ENCODE peak calls at places on chromosomes 3 and 15, in seven cellular contexts. One of them, this sample, is unnamed.

GRCh38 chr15:71044006-71044405 is 71.3 kb upstream of the THSD4 start:
- DNase-seq in B cell: no peak
- DNase-seq in foreskin fibroblast: peak; percentile 81
- DNase-seq in EL: peak; percentile 66
- DNase-seq in heart left ventricle: no peak
- DNase-seq in Kasumi-1: no peak
- DNase-seq in NCI-H187 treated with DMSO at 0.1 percent for 48 hours: no peak
- DNase-seq in this sample: no peak

GRCh38 chr15:41891946-41892345 is 1.9 kb downstream of the SPTBN5 start:
- DNase-seq in EL: no peak
- DNase-seq in heart left ventricle: peak; percentile 46
- DNase-seq in Kasumi-1: no peak
- DNase-seq in B cell: no peak
- DNase-seq in foreskin fibroblast: no peak
- DNase-seq in NCI-H187 treated with DMSO at 0.1 percent for 48 hours: no peak
- DNase-seq in this sample: no peak

GRCh38 chr3:170331143-170331542 is 26.4 kb upstream of the SKIL start:
- DNase-seq in Kasumi-1: no peak
- DNase-seq in heart left ventricle: no peak
- DNase-seq in foreskin fibroblast: no peak
- DNase-seq in EL: no peak
- DNase-seq in NCI-H187 treated with DMSO at 0.1 percent for 48 hours: no peak
- DNase-seq in B cell: no peak
- DNase-seq in this sample: peak; percentile 84

GRCh38 chr3:171906951-171907676 is 64.0 kb downstream of the TMEM212 start:
- DNase-seq in Kasumi-1: no peak
- DNase-seq in foreskin fibroblast: no peak
- DNase-seq in B cell: no peak
- DNase-seq in NCI-H187 treated with DMSO at 0.1 percent for 48 hours: no peak
- DNase-seq in heart left ventricle: no peak
- DNase-seq in EL: no peak
- DNase-seq in this sample: no peak

GRCh38 chr15:56981160-56981559 is 62.7 kb downstream of the TCF12 start:
- DNase-seq in Kasumi-1: no peak
- DNase-seq in EL: no peak
- DNase-seq in NCI-H187 treated with DMSO at 0.1 percent for 48 hours: no peak
- DNase-seq in foreskin fibroblast: no peak
- DNase-seq in B cell: no peak
- DNase-seq in heart left ventricle: no peak
- DNase-seq in this sample: no peak

GRCh38 chr3:156216216-156216615 is 95.8 kb downstream of the KCNAB1 start:
- DNase-seq in foreskin fibroblast: no peak
- DNase-seq in heart left ventricle: no peak
- DNase-seq in Kasumi-1: no peak
- DNase-seq in EL: no peak
- DNase-seq in NCI-H187 treated with DMSO at 0.1 percent for 48 hours: no peak
- DNase-seq in B cell: no peak
- DNase-seq in this sample: no peak

GRCh38 chr3:42265059-42265991 is 660 bp downstream of the CCK start:
- DNase-seq in foreskin fibroblast: no peak
- DNase-seq in NCI-H187 treated with DMSO at 0.1 percent for 48 hours: no peak
- DNase-seq in B cell: no peak
- DNase-seq in EL: no peak
- DNase-seq in Kasumi-1: no peak
- DNase-seq in heart left ventricle: no peak
- DNase-seq in this sample: no peak

GRCh38 chr3:178393833-178394232 is 142.4 kb upstream of the KCNMB2 start:
- DNase-seq in EL: peak; percentile 86
- DNase-seq in Kasumi-1: no peak
- DNase-seq in B cell: no peak
- DNase-seq in NCI-H187 treated with DMSO at 0.1 percent for 48 hours: no peak
- DNase-seq in heart left ventricle: no peak
- DNase-seq in foreskin fibroblast: peak; percentile 65
- DNase-seq in this sample: no peak

GRCh38 chr3:185746470-185746869 is 78.4 kb downstream of the IGF2BP2 start:
- DNase-seq in Kasumi-1: peak; percentile 83
- DNase-seq in NCI-H187 treated with DMSO at 0.1 percent for 48 hours: no peak
- DNase-seq in heart left ventricle: no peak
- DNase-seq in B cell: no peak
- DNase-seq in EL: no peak
- DNase-seq in foreskin fibroblast: no peak
- DNase-seq in this sample: no peak

GRCh38 chr3:31433679-31433992 is 99.1 kb upstream of the STT3B start:
- DNase-seq in B cell: no peak
- DNase-seq in EL: no peak
- DNase-seq in Kasumi-1: no peak
- DNase-seq in heart left ventricle: no peak
- DNase-seq in foreskin fibroblast: no peak
- DNase-seq in NCI-H187 treated with DMSO at 0.1 percent for 48 hours: no peak
- DNase-seq in this sample: no peak

GRCh38 chr15:89642106-89642505 is 13.2 kb downstream of the KIF7 start:
- DNase-seq in heart left ventricle: no peak
- DNase-seq in foreskin fibroblast: no peak
- DNase-seq in B cell: no peak
- DNase-seq in Kasumi-1: no peak
- DNase-seq in NCI-H187 treated with DMSO at 0.1 percent for 48 hours: no peak
- DNase-seq in EL: no peak
- DNase-seq in this sample: peak; percentile 13

GRCh38 chr3:108342829-108343478 is 46.6 kb downstream of the HHLA2 start:
- DNase-seq in B cell: no peak
- DNase-seq in EL: no peak
- DNase-seq in NCI-H187 treated with DMSO at 0.1 percent for 48 hours: no peak
- DNase-seq in foreskin fibroblast: peak; percentile 4
- DNase-seq in heart left ventricle: no peak
- DNase-seq in Kasumi-1: no peak
- DNase-seq in this sample: no peak

GRCh38 chr3:133487920-133488540 is 85.5 kb upstream of the CDV3 start:
- DNase-seq in B cell: peak; percentile 54
- DNase-seq in Kasumi-1: no peak
- DNase-seq in heart left ventricle: no peak
- DNase-seq in EL: peak; percentile 56
- DNase-seq in foreskin fibroblast: no peak
- DNase-seq in NCI-H187 treated with DMSO at 0.1 percent for 48 hours: no peak
- DNase-seq in this sample: no peak

GRCh38 chr15:40367038-40367672 is 9.1 kb downstream of the DISP2 start:
- DNase-seq in heart left ventricle: peak; percentile 94
- DNase-seq in foreskin fibroblast: no peak
- DNase-seq in B cell: no peak
- DNase-seq in Kasumi-1: no peak
- DNase-seq in EL: no peak
- DNase-seq in NCI-H187 treated with DMSO at 0.1 percent for 48 hours: no peak
- DNase-seq in this sample: peak; percentile 96

GRCh38 chr15:90839187-90840071 is 29.0 kb upstream of the FURIN start:
- DNase-seq in B cell: no peak
- DNase-seq in heart left ventricle: no peak
- DNase-seq in NCI-H187 treated with DMSO at 0.1 percent for 48 hours: no peak
- DNase-seq in foreskin fibroblast: no peak
- DNase-seq in EL: no peak
- DNase-seq in Kasumi-1: peak; percentile 92
- DNase-seq in this sample: peak; percentile 85

GRCh38 chr15:69160976-69161877 is 792 bp downstream of the GLCE start:
- DNase-seq in Kasumi-1: no peak
- DNase-seq in foreskin fibroblast: peak; percentile 21
- DNase-seq in NCI-H187 treated with DMSO at 0.1 percent for 48 hours: no peak
- DNase-seq in B cell: no peak
- DNase-seq in EL: peak; percentile 45
- DNase-seq in heart left ventricle: no peak
- DNase-seq in this sample: peak; percentile 29

GRCh38 chr3:52068055-52068704 is 11.8 kb upstream of the DUSP7 start:
- DNase-seq in Kasumi-1: no peak
- DNase-seq in NCI-H187 treated with DMSO at 0.1 percent for 48 hours: no peak
- DNase-seq in foreskin fibroblast: peak; percentile 68
- DNase-seq in B cell: no peak
- DNase-seq in heart left ventricle: no peak
- DNase-seq in EL: no peak
- DNase-seq in this sample: no peak

GRCh38 chr3:100329800-100330489 is 4.6 kb upstream of the NIT2 start:
- DNase-seq in EL: no peak
- DNase-seq in heart left ventricle: no peak
- DNase-seq in NCI-H187 treated with DMSO at 0.1 percent for 48 hours: no peak
- DNase-seq in foreskin fibroblast: no peak
- DNase-seq in Kasumi-1: no peak
- DNase-seq in B cell: no peak
- DNase-seq in this sample: no peak

GRCh38 chr15:78995921-78996780 is 51.3 kb upstream of the CTSH start:
- DNase-seq in B cell: no peak
- DNase-seq in foreskin fibroblast: no peak
- DNase-seq in Kasumi-1: no peak
- DNase-seq in NCI-H187 treated with DMSO at 0.1 percent for 48 hours: no peak
- DNase-seq in EL: no peak
- DNase-seq in heart left ventricle: no peak
- DNase-seq in this sample: no peak

GRCh38 chr3:133479895-133480669 is 80.2 kb downstream of the BFSP2 start:
- DNase-seq in heart left ventricle: no peak
- DNase-seq in Kasumi-1: no peak
- DNase-seq in EL: no peak
- DNase-seq in B cell: no peak
- DNase-seq in foreskin fibroblast: no peak
- DNase-seq in NCI-H187 treated with DMSO at 0.1 percent for 48 hours: no peak
- DNase-seq in this sample: no peak

GRCh38 chr15:91193059-91193715 is 93.1 kb downstream of the SV2B start:
- DNase-seq in EL: no peak
- DNase-seq in Kasumi-1: no peak
- DNase-seq in heart left ventricle: no peak
- DNase-seq in B cell: no peak
- DNase-seq in foreskin fibroblast: no peak
- DNase-seq in NCI-H187 treated with DMSO at 0.1 percent for 48 hours: no peak
- DNase-seq in this sample: no peak

GRCh38 chr3:12462159-12462962 is 21.9 kb upstream of the TSEN2 start:
- DNase-seq in B cell: no peak
- DNase-seq in Kasumi-1: no peak
- DNase-seq in EL: no peak
- DNase-seq in foreskin fibroblast: no peak
- DNase-seq in NCI-H187 treated with DMSO at 0.1 percent for 48 hours: no peak
- DNase-seq in heart left ventricle: no peak
- DNase-seq in this sample: no peak

GRCh38 chr3:152556731-152557254 is 278.1 kb upstream of the P2RY1 start:
- DNase-seq in B cell: no peak
- DNase-seq in foreskin fibroblast: peak; percentile 88
- DNase-seq in heart left ventricle: peak; percentile 62
- DNase-seq in EL: peak; percentile 44
- DNase-seq in NCI-H187 treated with DMSO at 0.1 percent for 48 hours: no peak
- DNase-seq in Kasumi-1: peak; percentile 63
- DNase-seq in this sample: no peak

GRCh38 chr3:167837430-167837829 is 101.9 kb downstream of the SERPINI1 start:
- DNase-seq in Kasumi-1: peak; percentile 41
- DNase-seq in heart left ventricle: no peak
- DNase-seq in EL: no peak
- DNase-seq in B cell: no peak
- DNase-seq in foreskin fibroblast: no peak
- DNase-seq in NCI-H187 treated with DMSO at 0.1 percent for 48 hours: no peak
- DNase-seq in this sample: no peak

GRCh38 chr3:195405646-195406045 is 37.2 kb downstream of the ACAP2 start:
- DNase-seq in NCI-H187 treated with DMSO at 0.1 percent for 48 hours: no peak
- DNase-seq in foreskin fibroblast: no peak
- DNase-seq in EL: no peak
- DNase-seq in Kasumi-1: no peak
- DNase-seq in heart left ventricle: no peak
- DNase-seq in B cell: no peak
- DNase-seq in this sample: no peak

GRCh38 chr15:62783303-62783957 is 259.1 kb upstream of the TPM1 start:
- DNase-seq in B cell: no peak
- DNase-seq in foreskin fibroblast: peak; percentile 83
- DNase-seq in heart left ventricle: no peak
- DNase-seq in Kasumi-1: no peak
- DNase-seq in EL: peak; percentile 85
- DNase-seq in NCI-H187 treated with DMSO at 0.1 percent for 48 hours: no peak
- DNase-seq in this sample: no peak

GRCh38 chr3:124859025-124859424 is 28.1 kb downstream of the ITGB5 start:
- DNase-seq in heart left ventricle: peak; percentile 67
- DNase-seq in B cell: no peak
- DNase-seq in foreskin fibroblast: peak; percentile 78
- DNase-seq in EL: peak; percentile 74
- DNase-seq in Kasumi-1: no peak
- DNase-seq in NCI-H187 treated with DMSO at 0.1 percent for 48 hours: no peak
- DNase-seq in this sample: no peak

This sample was measured in stomach.